ENCODE peak calls at places on chromosome 22, in seven cellular contexts. U is PC-3, Y is Panc1, E is nephron progenitor cell, G is stomach, O is endothelial cell of umbilical vein, X is GM20000. B is an unnamed sample.
A peak's percentile ranks its signal among the peaks of the same experiment; 100 is the strongest.

GRCh38 chr22:24433868-24434471 is 6.6 kb downstream of the ADORA2A start:
- DNase-seq in E (no peak), Y (no peak), U (peak; percentile 59), G (no peak), O (peak; percentile 40), X (peak; percentile 90), B (peak; percentile 57)

GRCh38 chr22:36193171-36193570 is 8.4 kb downstream of the APOL4 start:
- DNase-seq in O (peak; percentile 60), X (no peak), U (no peak), E (no peak), Y (no peak), G (no peak), B (no peak)

GRCh38 chr22:42419328-42419881 is 12.8 kb downstream of the NFAM1 start:
- DNase-seq in E (peak; percentile 35), G (no peak), O (no peak), X (peak; percentile 57), Y (no peak), U (no peak), B (no peak)

GRCh38 chr22:48849963-48850657 is 977.6 kb downstream of the BRD1 start:
- DNase-seq in E (no peak), X (no peak), Y (no peak), U (no peak), O (no peak), G (no peak), B (no peak)

GRCh38 chr22:47163481-47163875 is 401.0 kb downstream of the TBC1D22A start:
- DNase-seq in E (no peak), G (no peak), X (no peak), O (no peak), Y (no peak), U (no peak), B (no peak)

GRCh38 chr22:23908561-23909205 is 14.5 kb downstream of the MIF start:
- DNase-seq in G (no peak), U (no peak), E (no peak), X (no peak), Y (no peak), O (no peak), B (no peak)

GRCh38 chr22:45511847-45512261 is 9.2 kb downstream of the FBLN1 start:
- DNase-seq in G (peak; percentile 43), U (no peak), Y (no peak), O (no peak), E (peak; percentile 49), X (no peak), B (no peak)

GRCh38 chr22:44462246-44463015 is 35.6 kb downstream of the RTL6 start:
- DNase-seq in X (no peak), E (no peak), U (no peak), Y (no peak), O (no peak), G (peak; percentile 20), B (no peak)

GRCh38 chr22:36940676-36941075 is 27.2 kb downstream of the CSF2RB start:
- DNase-seq in U (no peak), G (no peak), X (peak; percentile 43), E (no peak), O (no peak), Y (no peak), B (peak; percentile 38)

GRCh38 chr22:26527574-26528465 is 15.5 kb upstream of the TFIP11 start:
- DNase-seq in U (no peak), Y (no peak), G (no peak), E (no peak), X (no peak), O (no peak), B (no peak)

GRCh38 chr22:44891791-44892190 is 118.0 kb downstream of the PHF21B start:
- DNase-seq in X (no peak), E (no peak), O (no peak), Y (no peak), U (no peak), G (no peak), B (no peak)

DNA sequence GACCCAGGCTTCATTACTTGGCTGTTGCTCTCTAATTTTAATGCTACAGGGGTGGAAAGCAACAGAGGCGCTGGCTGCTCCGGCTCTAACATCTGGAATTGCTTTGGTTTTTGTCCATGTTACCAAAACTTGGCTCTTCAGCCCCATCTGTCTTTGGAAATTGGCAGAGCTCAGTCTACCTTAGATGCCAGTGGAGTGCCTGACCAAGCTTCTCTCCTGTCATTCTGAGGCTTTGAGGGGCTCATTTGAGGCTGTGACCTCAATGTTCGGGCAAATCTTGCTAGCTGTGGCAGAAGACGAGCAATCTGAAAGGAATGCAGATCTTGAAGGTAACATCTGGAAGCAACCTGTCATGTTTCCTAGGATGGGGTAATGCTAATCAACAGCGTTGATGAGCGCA is 409.5 kb upstream of the SYN3 start:
- DNase-seq in U (no peak), Y (no peak), E (no peak), G (no peak), O (no peak), X (no peak), B (no peak)
- TF ChIP-seq CTCF in U (no peak), Y (no peak), E (no peak), G (no peak), O (no peak), X (no peak), B (no peak)

DNA sequence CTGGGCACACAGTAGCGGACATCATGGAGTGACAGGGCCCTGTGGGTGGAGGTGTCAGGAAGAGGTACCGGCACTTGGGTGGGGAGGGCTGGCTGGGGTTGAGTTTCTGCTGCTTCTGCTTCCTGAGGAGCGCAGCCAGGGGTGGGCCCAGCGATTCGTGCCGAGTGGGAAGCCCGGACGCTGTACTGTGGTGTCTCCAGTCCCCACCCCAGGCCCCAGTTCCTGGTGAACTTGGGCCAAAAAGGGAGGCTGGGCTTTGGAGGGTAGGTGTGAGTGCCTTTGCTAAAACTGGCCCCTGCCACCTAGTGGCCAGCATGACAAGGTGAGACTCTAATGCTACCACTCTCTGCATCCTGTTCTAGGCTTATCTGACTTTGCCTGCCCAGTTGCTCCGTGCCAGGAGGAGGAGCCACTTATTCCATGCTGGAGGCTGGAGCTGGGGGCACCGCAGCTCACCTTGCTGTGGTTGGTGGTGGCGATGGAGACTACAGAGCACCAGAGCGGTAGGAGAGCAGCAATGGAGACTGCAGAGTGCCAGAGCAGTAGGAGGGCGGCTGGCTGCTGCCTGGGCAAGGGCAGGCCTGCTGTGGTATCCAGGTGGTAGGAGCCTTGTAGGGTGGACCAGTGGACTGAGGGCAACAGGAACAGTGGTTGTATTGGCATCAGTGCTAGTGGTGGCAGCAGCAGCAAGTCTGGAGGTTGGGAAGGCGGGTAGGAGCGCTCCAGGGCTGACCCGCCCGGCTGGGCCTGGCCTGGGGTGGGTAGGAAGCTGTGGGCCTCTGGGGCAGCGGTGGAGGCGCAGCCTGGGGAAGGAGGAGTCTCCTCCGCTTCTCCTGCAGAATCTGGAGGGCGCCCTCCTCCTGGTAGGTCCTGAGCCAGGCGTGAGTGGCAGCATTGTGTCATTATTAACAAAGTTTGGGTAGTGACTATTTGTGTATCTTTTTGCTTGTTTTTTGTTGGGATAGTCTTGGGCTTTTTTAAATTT is 2.2 kb upstream of the RFPL2 start:
- DNase-seq in G (peak; percentile 51), U (peak; percentile 48), Y (peak; percentile 27), E (peak; percentile 22), X (no peak), O (no peak), B (no peak)
- TF ChIP-seq CTCF in G (no peak), U (peak; percentile 65), Y (peak; percentile 83), E (peak; percentile 51), X (peak; percentile 74), O (peak; percentile 32), B (no peak)

GRCh38 chr22:38923463-38924196 is 33.8 kb upstream of the APOBEC3A start:
- DNase-seq in U (peak; percentile 87), G (peak; percentile 80), X (no peak), E (no peak), O (peak; percentile 76), Y (peak; percentile 27), B (no peak)
- TF ChIP-seq CTCF in U (peak; percentile 19), G (no peak), X (no peak), E (no peak), O (no peak), Y (peak; percentile 30), B (no peak)

GRCh38 chr22:29625090-29625825 is 21.8 kb downstream of the NF2 start:
- DNase-seq in X (peak; percentile 47), G (peak; percentile 60), E (peak; percentile 28), O (peak; percentile 78), Y (no peak), U (peak; percentile 83), B (no peak)
- TF ChIP-seq CTCF in X (peak; percentile 68), G (no peak), E (peak; percentile 90), O (peak; percentile 89), Y (peak; percentile 83), U (peak; percentile 84), B (peak; percentile 97)

DNA sequence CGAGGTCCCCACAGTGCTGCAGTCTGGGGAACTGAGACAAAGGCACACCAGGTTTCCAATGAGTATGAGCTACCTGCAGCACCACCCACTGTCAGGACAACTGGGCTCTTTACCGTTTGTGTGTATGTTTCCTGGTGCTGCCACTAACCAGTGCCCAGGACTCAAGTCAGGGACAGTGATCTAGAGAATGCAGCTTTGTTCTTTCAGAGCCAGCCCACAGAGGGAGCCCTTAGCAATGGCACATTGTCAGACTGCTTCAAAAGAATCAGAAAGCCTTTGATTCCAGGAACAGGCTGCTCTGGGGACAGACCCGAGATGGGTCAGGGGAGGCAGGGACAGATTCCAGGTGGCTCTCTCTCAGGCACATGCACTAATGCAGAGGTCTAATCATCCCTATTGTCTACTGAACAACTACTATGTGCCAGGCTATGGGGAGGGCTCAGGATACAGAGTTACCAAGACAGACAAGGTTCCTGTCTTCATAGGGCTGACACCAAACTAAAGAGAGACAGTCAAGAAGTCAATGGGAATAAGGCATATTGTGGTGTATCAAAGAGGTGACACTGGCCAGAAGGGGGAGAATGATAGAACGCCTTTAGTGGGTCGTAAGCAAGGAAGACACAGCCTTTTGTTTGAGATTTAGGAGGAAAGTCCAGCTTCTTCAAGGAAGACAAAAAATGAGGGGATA is 103.7 kb downstream of the VPREB1 start:
- DNase-seq in Y (no peak), X (no peak), G (no peak), E (no peak), U (peak; percentile 12), O (no peak), B (no peak)
- TF ChIP-seq CTCF in Y (peak; percentile 27), X (no peak), G (no peak), E (no peak), U (peak; percentile 35), O (no peak), B (no peak)

GRCh38 chr22:34055525-34056200 is 135.4 kb upstream of the LARGE1 start:
- DNase-seq in O (no peak), E (peak; percentile 44), Y (no peak), U (no peak), G (peak; percentile 28), X (no peak), B (no peak)
- TF ChIP-seq CTCF in O (no peak), E (peak; percentile 27), Y (peak; percentile 14), U (no peak), G (no peak), X (no peak), B (no peak)

DNA sequence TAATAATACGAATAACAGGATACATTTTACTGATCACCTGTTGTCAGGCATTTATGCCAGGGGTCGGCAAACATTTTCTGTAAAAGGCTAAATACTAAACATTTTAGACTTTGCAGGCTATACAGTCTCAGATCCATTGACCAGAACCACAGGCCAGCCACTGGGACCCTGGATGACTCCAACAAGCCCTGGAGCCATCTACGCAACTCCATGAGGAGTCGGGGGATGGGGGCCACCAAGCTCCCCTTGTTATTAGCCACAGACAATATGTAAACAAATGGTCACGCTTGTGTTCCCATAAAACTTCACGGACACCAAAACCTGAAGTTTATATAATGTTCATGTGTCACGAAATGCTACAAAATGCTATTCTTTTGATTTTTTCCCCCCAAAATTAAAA is 54.4 kb upstream of the EMID1 start:
- DNase-seq in U (no peak), Y (no peak), E (no peak), G (peak; percentile 3), O (no peak), X (no peak), B (no peak)
- TF ChIP-seq CTCF in U (no peak), Y (no peak), E (no peak), G (no peak), O (no peak), X (no peak), B (no peak)

GRCh38 chr22:21629262-21630149 is at the start of gene YDJC:
- DNase-seq in Y (peak; percentile 68), E (peak; percentile 97), U (peak; percentile 92), G (peak; percentile 96), X (peak; percentile 97), O (peak; percentile 92), B (peak; percentile 95)
- TF ChIP-seq CTCF in Y (no peak), E (peak; percentile 32), U (peak; percentile 57), G (no peak), X (peak; percentile 58), O (peak; percentile 73), B (peak; percentile 31)

B was measured in activated B cell treated with CpG ODN at 0.5 μM for 24 hours.